ENCODE peak calls at places on chromosomes 16 and 17, in eight cellular contexts. H, X, B, Y, R, L, Q and S are unnamed samples. For H3K9me3, the result is how much of the 10 kb centered on the place peaks cover.

GRCh38 chr17:44844390-44844830 is 3.3 kb upstream of the HIGD1B start:
- DNase-seq in B (peak), Y (no peak), X (peak), L (no peak), H (no peak), R (peak), Q (no peak), S (no peak)

GRCh38 chr17:28946239-28946638 is 5.1 kb downstream of the PHF12 start:
- DNase-seq in H (no peak), L (no peak), X (no peak), Y (no peak), Q (no peak), B (no peak), R (peak), S (no peak)

GRCh38 chr16:70749681-70750601 is 51.0 kb downstream of the VAC14 start:
- DNase-seq in R (peak), X (peak), Y (no peak), B (no peak), Q (no peak), H (no peak), L (peak), S (no peak)

GRCh38 chr17:43669971-43670644 is 8.4 kb upstream of the MEOX1 start:
- DNase-seq in B (no peak), L (no peak), Q (no peak), Y (no peak), X (no peak), H (no peak), R (no peak), S (no peak)

GRCh38 chr17:45410144-45411091 is 22.3 kb downstream of the ARHGAP27 start:
- DNase-seq in Y (peak), R (no peak), B (no peak), X (no peak), H (no peak), L (no peak), Q (no peak), S (no peak)

GRCh38 chr16:27639588-27640276 is 89.8 kb downstream of the KATNIP start:
- DNase-seq in L (no peak), Y (peak), B (no peak), X (no peak), H (peak), Q (no peak), R (peak), S (no peak)

GRCh38 chr16:46862555-46863447 is 21.4 kb upstream of the GPT2 start:
- DNase-seq in Y (no peak), B (no peak), R (no peak), Q (no peak), H (no peak), L (no peak), X (no peak), S (no peak)

GRCh38 chr17:58643147-58643546 is 48.7 kb downstream of the TEX14 start:
- DNase-seq in R (peak), X (no peak), H (no peak), L (no peak), Q (no peak), Y (no peak), B (no peak), S (no peak)

GRCh38 chr17:75707096-75707720 is 14.1 kb upstream of the ITGB4 start:
- DNase-seq in H (peak), Q (no peak), L (no peak), Y (no peak), B (peak), X (peak), R (peak), S (no peak)

GRCh38 chr17:29004081-29004692 is 1.6 kb downstream of the SEZ6 start:
- DNase-seq in X (no peak), Q (no peak), H (no peak), Y (no peak), B (peak), R (no peak), L (no peak), S (no peak)

GRCh38 chr17:6137716-6138502 is 67.7 kb downstream of the WSCD1 start:
- DNase-seq in Y (no peak), R (no peak), Q (no peak), B (no peak), X (no peak), H (no peak), L (no peak), S (no peak)

GRCh38 chr17:60539807-60540206 is 13.8 kb upstream of the APPBP2 start:
- DNase-seq in Y (no peak), Q (no peak), X (no peak), R (no peak), B (no peak), L (no peak), H (no peak), S (no peak)

GRCh38 chr17:8941520-8941919 is 24.0 kb downstream of the PIK3R5 start:
- DNase-seq in Q (no peak), Y (no peak), B (no peak), X (no peak), H (no peak), L (no peak), R (no peak), S (no peak)

GRCh38 chr16:69428652-69429051 is 4.2 kb downstream of the CYB5B start:
- DNase-seq in H (no peak), B (no peak), L (no peak), R (no peak), Q (no peak), X (no peak), Y (no peak), S (no peak)

GRCh38 chr17:1779571-1780074 is 17.8 kb downstream of the SERPINF1 start:
- DNase-seq in B (peak), X (peak), L (peak), R (peak), H (no peak), Y (peak), Q (peak), S (peak)
- H3K4me3 ChIP-seq in B (no peak), X (no peak), L (no peak), R (no peak), H (no peak), Y (no peak), Q (no peak), S (no peak)

GRCh38 chr17:1715803-1716075 is 5.6 kb upstream of the TLCD2 start:
- DNase-seq in H (no peak), Y (no peak), L (no peak), X (no peak), Q (no peak), R (no peak), B (no peak), S (no peak)

GRCh38 chr17:1713878-1714487 is 3.8 kb upstream of the TLCD2 start:
- DNase-seq in R (peak), L (peak), Q (no peak), X (peak), Y (no peak), H (peak), B (no peak), S (no peak)

GRCh38 chr17:1713160-1713877 is 3.1 kb upstream of the TLCD2 start:
- DNase-seq in H (no peak), L (peak), B (no peak), Y (no peak), R (no peak), Q (no peak), X (no peak), S (no peak)

GRCh38 chr17:1714980-1715802 is 5.0 kb upstream of the TLCD2 start:
- DNase-seq in R (peak), B (peak), H (peak), X (peak), Q (peak), L (peak), Y (peak), S (peak)

DNA sequence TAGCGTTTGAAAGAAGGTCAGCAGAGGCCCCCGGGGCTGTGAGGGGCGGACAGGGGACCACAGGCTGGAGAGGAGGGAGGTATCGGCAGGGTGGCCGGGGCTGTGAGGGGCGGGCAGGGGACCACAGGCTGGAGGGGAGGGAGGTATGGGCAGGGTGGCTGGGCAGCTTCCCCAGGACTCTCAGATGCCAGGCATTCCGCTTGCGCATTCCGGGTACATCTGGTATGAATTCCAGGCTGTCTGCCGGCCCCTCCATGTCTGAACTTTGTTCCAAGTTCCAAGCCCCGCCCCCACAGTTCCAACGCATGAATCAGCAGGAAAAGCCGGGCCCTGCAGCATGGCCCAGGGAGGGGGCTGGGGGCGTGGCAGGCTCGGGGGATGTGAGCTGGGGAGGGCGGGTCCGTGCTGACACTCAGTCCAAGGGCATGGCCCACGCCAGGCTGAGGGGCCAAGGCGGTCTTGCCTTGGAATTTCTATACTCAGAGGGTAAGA is 4.4 kb upstream of the TLCD2 start:
- DNase-seq in B (peak), R (peak), X (peak), Y (peak), Q (peak), H (peak), L (peak), S (peak)
- TF ChIP-seq POLR2A in B (peak), R (no peak), X (peak), Y (no peak), Q (no peak), H (no peak), L (no peak), S (no peak)

DNA sequence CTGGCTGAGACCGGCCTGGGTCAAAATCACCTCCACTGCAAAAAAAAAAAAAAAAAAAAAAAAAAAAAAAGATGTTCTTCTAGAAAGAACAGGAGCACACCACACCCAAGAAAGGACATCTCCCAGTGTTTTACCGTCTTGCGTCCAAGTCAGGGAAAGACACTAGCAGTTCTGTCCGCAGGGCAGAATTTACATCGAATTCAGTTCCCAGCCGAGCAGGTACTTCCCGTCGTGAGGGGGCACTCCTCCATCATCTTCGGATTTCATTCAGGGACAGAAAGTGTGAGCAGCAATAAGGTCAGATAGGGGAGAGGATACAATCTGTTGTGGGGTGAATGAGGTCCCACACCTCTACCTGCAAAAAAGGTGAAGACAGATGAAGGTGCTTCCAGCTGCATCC is 574.7 kb downstream of the KCNJ18 start:
- DNase-seq in L (no peak), Q (no peak), Y (no peak), H (no peak), R (no peak), X (no peak), B (no peak), S (no peak)
- H3K9me3 ChIP-seq in L (under half), Q (under half), Y (under half), H (under half), R (under half), X (under half), B (under half), S (under half)

GRCh38 chr16:56263711-56264608 is 72.7 kb downstream of the GNAO1 start:
- DNase-seq in X (no peak), R (no peak), H (no peak), L (no peak), Y (no peak), Q (peak), B (peak), S (no peak)
- H3K4me3 ChIP-seq in X (no peak), R (no peak), H (no peak), L (no peak), Y (no peak), Q (no peak), B (no peak), S (no peak)